ENCODE peak calls at places on chromosome 18, in five cellular contexts. D is A549, N is neural progenitor cell, R is upper lobe of right lung, S is K562. O is an unnamed sample.

GRCh38 chr18:24677011-24677410 is 216.6 kb downstream of the HRH4 start:
- DNase-seq in D (no peak), N (no peak), R (no peak), S (no peak), O (no peak)

GRCh38 chr18:68960355-68960754 is 162.5 kb downstream of the CCDC102B start:
- DNase-seq in D (no peak), N (no peak), R (no peak), S (no peak), O (no peak)

GRCh38 chr18:22465859-22466602 is 48.3 kb upstream of the CTAGE1 start:
- DNase-seq in D (peak; percentile 69), N (no peak), R (no peak), S (peak; percentile 80), O (peak; percentile 64)

GRCh38 chr18:22841840-22842239 is 91.3 kb upstream of the RBBP8 start:
- DNase-seq in D (no peak), N (no peak), R (no peak), S (no peak), O (no peak)

GRCh38 chr18:26159353-26159752 is 25.7 kb downstream of the PSMA8 start:
- DNase-seq in D (peak; percentile 4), N (no peak), R (no peak), S (no peak), O (no peak)

GRCh38 chr18:44740000-44740399 is 59.3 kb downstream of the SETBP1 start:
- DNase-seq in D (no peak), N (no peak), R (no peak), S (no peak), O (no peak)

GRCh38 chr18:3626927-3627240 is 176.9 kb downstream of the TGIF1 start:
- DNase-seq in D (no peak), N (no peak), R (no peak), S (no peak), O (no peak)

GRCh38 chr18:3012306-3012919 is 531 bp downstream of the LPIN2 start:
- DNase-seq in D (no peak), N (no peak), R (peak; percentile 80), S (peak; percentile 83), O (no peak)

GRCh38 chr18:79397830-79398761 is 2.4 kb downstream of the NFATC1 start:
- DNase-seq in D (no peak), N (no peak), R (peak; percentile 62), S (no peak), O (no peak)

GRCh38 chr18:23189768-23190661 is 54.7 kb downstream of the CABLES1 start:
- DNase-seq in D (no peak), N (no peak), R (peak; percentile 78), S (no peak), O (no peak)

GRCh38 chr18:22523481-22523880 is 105.8 kb upstream of the CTAGE1 start:
- DNase-seq in D (no peak), N (no peak), R (no peak), S (no peak), O (no peak)

GRCh38 chr18:66553824-66554223 is 50.1 kb downstream of the CDH19 start:
- DNase-seq in D (no peak), N (no peak), R (no peak), S (no peak), O (no peak)

GRCh38 chr18:76203552-76203951 is 291.5 kb downstream of the ZNF516 start:
- DNase-seq in D (no peak), N (no peak), R (no peak), S (no peak), O (no peak)

DNA sequence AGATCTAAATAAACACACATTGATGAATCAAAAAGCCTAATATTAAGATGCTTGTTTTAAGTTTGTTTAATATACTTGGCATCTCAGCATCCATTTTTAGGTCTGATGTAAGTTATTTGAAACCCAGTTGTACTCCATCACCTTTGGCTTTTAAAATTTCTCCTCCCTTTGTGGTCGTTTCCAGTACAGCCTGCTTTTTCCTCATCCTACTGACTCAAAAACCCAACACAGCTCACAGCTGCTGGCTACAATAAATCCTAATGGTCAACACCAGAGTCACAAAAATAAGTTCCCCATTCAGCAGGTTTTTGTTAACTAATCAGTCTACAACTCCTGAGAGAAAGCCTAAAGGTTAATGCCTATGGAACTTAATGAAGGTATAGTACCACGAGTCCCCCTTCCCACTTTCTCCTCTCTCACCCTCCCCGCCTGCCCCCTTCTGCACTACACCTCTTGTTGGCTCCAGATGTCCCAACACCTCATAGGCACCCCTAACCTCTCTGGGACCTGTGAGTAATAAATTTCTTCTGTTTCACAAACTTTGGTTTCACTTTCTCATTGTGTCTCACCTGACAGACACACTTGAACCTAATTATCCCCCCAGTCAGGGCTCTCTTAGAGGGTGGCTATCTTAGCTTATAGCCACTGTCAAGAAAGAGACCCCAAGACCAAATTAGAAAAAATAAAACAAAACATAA is 148.6 kb downstream of the GALNT1 start:
- DNase-seq in D (no peak), N (no peak), R (no peak), S (no peak), O (no peak)
- H3K4me3 ChIP-seq in D (no peak overlapping the region), N (no peak overlapping the region), R (no peak overlapping the region), S (peak overlapping the region; percentile 10), O (peak overlapping the region; percentile 46)

GRCh38 chr18:8937112-8937641 is 165.3 kb upstream of the NDUFV2 start:
- DNase-seq in D (no peak), N (no peak), R (no peak), S (no peak), O (no peak)

GRCh38 chr18:8937695-8938094 is 164.8 kb upstream of the NDUFV2 start:
- DNase-seq in D (no peak), N (no peak), R (no peak), S (no peak), O (no peak)

GRCh38 chr18:8938817-8939216 is 163.7 kb upstream of the NDUFV2 start:
- DNase-seq in D (no peak), N (no peak), R (no peak), S (no peak), O (no peak)

GRCh38 chr18:8933714-8934284 is 168.7 kb upstream of the NDUFV2 start:
- DNase-seq in D (no peak), N (no peak), R (no peak), S (no peak), O (no peak)

GRCh38 chr18:8936646-8937045 is 165.9 kb upstream of the NDUFV2 start:
- DNase-seq in D (no peak), N (no peak), R (no peak), S (no peak), O (no peak)
- H3K27ac ChIP-seq in D (no peak overlapping the region), N (no peak overlapping the region), R (no peak overlapping the region), S (peak overlapping the region; percentile 2), O (no peak overlapping the region)

GRCh38 chr18:46336278-46337205 is 232.4 kb downstream of the HAUS1 start:
- DNase-seq in D (no peak), N (no peak), R (peak; percentile 27), S (no peak), O (no peak)

GRCh38 chr18:46337206-46337710 is 233.1 kb downstream of the HAUS1 start:
- DNase-seq in D (no peak), N (peak; percentile 39), R (no peak), S (no peak), O (no peak)

GRCh38 chr18:46333371-46334199 is 229.4 kb downstream of the HAUS1 start:
- DNase-seq in D (peak; percentile 41), N (peak; percentile 86), R (peak; percentile 64), S (peak; percentile 10), O (no peak)

GRCh38 chr18:46334200-46334553 is 230.0 kb downstream of the HAUS1 start:
- DNase-seq in D (no peak), N (no peak), R (peak; percentile 53), S (no peak), O (no peak)

DNA sequence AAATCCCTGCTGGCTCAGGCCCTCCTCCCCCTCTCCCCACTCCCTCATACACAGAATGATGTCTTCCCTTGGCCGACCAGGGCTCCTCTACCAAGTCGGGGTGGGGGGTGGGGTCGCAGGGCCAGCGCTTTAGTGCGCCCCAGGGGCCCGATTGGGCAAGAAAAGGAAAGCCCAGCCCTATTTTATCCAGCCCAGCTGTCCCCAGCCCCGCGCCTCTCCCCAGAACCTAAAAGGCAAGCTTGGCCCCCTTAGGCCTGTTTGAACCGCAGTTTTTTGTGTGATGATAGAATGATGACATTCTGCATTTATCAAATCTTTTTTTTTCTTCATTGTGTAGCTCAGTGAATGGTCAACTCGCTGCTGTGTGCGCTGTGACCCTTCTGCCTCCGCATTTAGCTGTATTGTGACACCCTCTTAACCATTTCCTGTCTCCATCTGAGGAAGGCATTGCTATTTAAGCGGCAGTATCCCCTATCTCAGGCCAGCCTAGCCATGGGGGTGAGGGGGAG is 231.4 kb downstream of the HAUS1 start:
- DNase-seq in D (no peak), N (peak; percentile 80), R (peak; percentile 23), S (no peak), O (no peak)
- H3K4me3 ChIP-seq in D (no peak overlapping the region), N (peak overlapping the region; percentile 98), R (peak overlapping the region; percentile 49), S (no peak overlapping the region), O (no peak overlapping the region)

GRCh38 chr18:7480853-7481252 is 86.3 kb upstream of the PTPRM start:
- DNase-seq in D (no peak), N (no peak), R (no peak), S (no peak), O (no peak)
- H3K27ac ChIP-seq in D (no peak overlapping the region), N (no peak overlapping the region), R (no peak overlapping the region), S (no peak overlapping the region), O (no peak overlapping the region)

O was measured in Panc1.